ENCODE peak calls at places on chromosomes 4 and X, in eight cellular contexts. One of them, this sample, is unnamed.

GRCh38 chr4:123127218-123127617 is 204.8 kb upstream of the NUDT6 start:
- DNase-seq in brain pericyte: no peak
- DNase-seq in mucosa of descending colon: no peak
- DNase-seq in Kasumi-1: peak
- DNase-seq in T-helper 2 cell: no peak
- DNase-seq in foreskin fibroblast: peak
- DNase-seq in endothelial cell: no peak
- DNase-seq in fibroblast of mammary gland: peak
- DNase-seq in this sample: no peak

GRCh38 chrX:140431521-140431920 is 73.3 kb downstream of the SOX3 start:
- DNase-seq in brain pericyte: no peak
- DNase-seq in mucosa of descending colon: no peak
- DNase-seq in Kasumi-1: no peak
- DNase-seq in T-helper 2 cell: no peak
- DNase-seq in foreskin fibroblast: no peak
- DNase-seq in endothelial cell: no peak
- DNase-seq in fibroblast of mammary gland: no peak
- DNase-seq in this sample: no peak

GRCh38 chrX:95058815-95059214 is 1384.8 kb downstream of the FAM133A start:
- DNase-seq in brain pericyte: no peak
- DNase-seq in mucosa of descending colon: no peak
- DNase-seq in Kasumi-1: no peak
- DNase-seq in T-helper 2 cell: no peak
- DNase-seq in foreskin fibroblast: peak
- DNase-seq in endothelial cell: no peak
- DNase-seq in fibroblast of mammary gland: peak
- DNase-seq in this sample: no peak

GRCh38 chr4:11416071-11416766 is 12.5 kb downstream of the HS3ST1 start:
- DNase-seq in brain pericyte: no peak
- DNase-seq in mucosa of descending colon: no peak
- DNase-seq in Kasumi-1: no peak
- DNase-seq in T-helper 2 cell: no peak
- DNase-seq in foreskin fibroblast: no peak
- DNase-seq in endothelial cell: no peak
- DNase-seq in fibroblast of mammary gland: no peak
- DNase-seq in this sample: no peak

GRCh38 chrX:24563291-24564010 is 83.7 kb downstream of the PCYT1B start:
- DNase-seq in brain pericyte: no peak
- DNase-seq in mucosa of descending colon: no peak
- DNase-seq in Kasumi-1: no peak
- DNase-seq in T-helper 2 cell: no peak
- DNase-seq in foreskin fibroblast: no peak
- DNase-seq in endothelial cell: no peak
- DNase-seq in fibroblast of mammary gland: no peak
- DNase-seq in this sample: no peak

GRCh38 chrX:26915064-26915463 is 548.1 kb downstream of the PPP4R3C start:
- DNase-seq in brain pericyte: no peak
- DNase-seq in mucosa of descending colon: no peak
- DNase-seq in Kasumi-1: no peak
- DNase-seq in T-helper 2 cell: no peak
- DNase-seq in foreskin fibroblast: peak
- DNase-seq in endothelial cell: no peak
- DNase-seq in fibroblast of mammary gland: peak
- DNase-seq in this sample: no peak

GRCh38 chr4:85543832-85544231 is 68.9 kb downstream of the ARHGAP24 start:
- DNase-seq in brain pericyte: no peak
- DNase-seq in mucosa of descending colon: no peak
- DNase-seq in Kasumi-1: no peak
- DNase-seq in T-helper 2 cell: no peak
- DNase-seq in foreskin fibroblast: peak
- DNase-seq in endothelial cell: no peak
- DNase-seq in fibroblast of mammary gland: peak
- DNase-seq in this sample: no peak

GRCh38 chr4:21879187-21879586 is 69.4 kb downstream of the KCNIP4 start:
- DNase-seq in brain pericyte: no peak
- DNase-seq in mucosa of descending colon: no peak
- DNase-seq in Kasumi-1: no peak
- DNase-seq in T-helper 2 cell: no peak
- DNase-seq in foreskin fibroblast: peak
- DNase-seq in endothelial cell: peak
- DNase-seq in fibroblast of mammary gland: peak
- DNase-seq in this sample: no peak

GRCh38 chr4:9765091-9765490 is 16.3 kb upstream of the DRD5 start:
- DNase-seq in brain pericyte: no peak
- DNase-seq in mucosa of descending colon: peak
- DNase-seq in Kasumi-1: peak
- DNase-seq in T-helper 2 cell: no peak
- DNase-seq in foreskin fibroblast: peak
- DNase-seq in endothelial cell: peak
- DNase-seq in fibroblast of mammary gland: peak
- DNase-seq in this sample: no peak

GRCh38 chrX:9988762-9989161 is 21.6 kb downstream of the CLDN34 start:
- DNase-seq in brain pericyte: no peak
- DNase-seq in mucosa of descending colon: no peak
- DNase-seq in Kasumi-1: peak
- DNase-seq in T-helper 2 cell: no peak
- DNase-seq in foreskin fibroblast: peak
- DNase-seq in endothelial cell: no peak
- DNase-seq in fibroblast of mammary gland: peak
- DNase-seq in this sample: no peak

GRCh38 chr4:55512077-55512476 is 34.6 kb downstream of the CLOCK start:
- DNase-seq in brain pericyte: no peak
- DNase-seq in mucosa of descending colon: no peak
- DNase-seq in Kasumi-1: no peak
- DNase-seq in T-helper 2 cell: no peak
- DNase-seq in foreskin fibroblast: no peak
- DNase-seq in endothelial cell: no peak
- DNase-seq in fibroblast of mammary gland: no peak
- DNase-seq in this sample: no peak

GRCh38 chr4:2825740-2826139 is 17.9 kb upstream of the ADD1 start:
- DNase-seq in brain pericyte: no peak
- DNase-seq in mucosa of descending colon: no peak
- DNase-seq in Kasumi-1: no peak
- DNase-seq in T-helper 2 cell: no peak
- DNase-seq in foreskin fibroblast: no peak
- DNase-seq in endothelial cell: no peak
- DNase-seq in fibroblast of mammary gland: no peak
- DNase-seq in this sample: no peak

GRCh38 chr4:124955476-124955875 is 242.9 kb upstream of the ANKRD50 start:
- DNase-seq in brain pericyte: no peak
- DNase-seq in mucosa of descending colon: no peak
- DNase-seq in Kasumi-1: no peak
- DNase-seq in T-helper 2 cell: no peak
- DNase-seq in foreskin fibroblast: no peak
- DNase-seq in endothelial cell: no peak
- DNase-seq in fibroblast of mammary gland: no peak
- DNase-seq in this sample: no peak

GRCh38 chrX:25034889-25035288 is 19.1 kb upstream of the ARX start:
- DNase-seq in brain pericyte: no peak
- DNase-seq in mucosa of descending colon: no peak
- DNase-seq in Kasumi-1: no peak
- DNase-seq in T-helper 2 cell: no peak
- DNase-seq in foreskin fibroblast: peak
- DNase-seq in endothelial cell: no peak
- DNase-seq in fibroblast of mammary gland: peak
- DNase-seq in this sample: no peak

GRCh38 chrX:30620980-30621716 is 32.1 kb upstream of the GK start:
- DNase-seq in brain pericyte: no peak
- DNase-seq in mucosa of descending colon: peak
- DNase-seq in Kasumi-1: peak
- DNase-seq in T-helper 2 cell: no peak
- DNase-seq in foreskin fibroblast: peak
- DNase-seq in endothelial cell: no peak
- DNase-seq in fibroblast of mammary gland: peak
- DNase-seq in this sample: no peak

GRCh38 chr4:137203601-137204000 is 328.7 kb downstream of the PCDH18 start:
- DNase-seq in brain pericyte: peak
- DNase-seq in mucosa of descending colon: no peak
- DNase-seq in Kasumi-1: no peak
- DNase-seq in T-helper 2 cell: no peak
- DNase-seq in foreskin fibroblast: peak
- DNase-seq in endothelial cell: no peak
- DNase-seq in fibroblast of mammary gland: peak
- DNase-seq in this sample: no peak

GRCh38 chrX:116239944-116240391 is 69.4 kb downstream of the AGTR2 start:
- DNase-seq in brain pericyte: no peak
- DNase-seq in mucosa of descending colon: peak
- DNase-seq in Kasumi-1: no peak
- DNase-seq in T-helper 2 cell: no peak
- DNase-seq in foreskin fibroblast: peak
- DNase-seq in endothelial cell: no peak
- DNase-seq in fibroblast of mammary gland: peak
- DNase-seq in this sample: no peak

GRCh38 chrX:989959-990510 is 222.4 kb downstream of the CRLF2 start:
- DNase-seq in brain pericyte: peak
- DNase-seq in mucosa of descending colon: peak
- DNase-seq in Kasumi-1: no peak
- DNase-seq in T-helper 2 cell: peak
- DNase-seq in foreskin fibroblast: peak
- DNase-seq in endothelial cell: no peak
- DNase-seq in fibroblast of mammary gland: peak
- DNase-seq in this sample: peak

GRCh38 chr4:87058272-87059073 is 123.7 kb downstream of the AFF1 start:
- DNase-seq in brain pericyte: no peak
- DNase-seq in mucosa of descending colon: peak
- DNase-seq in Kasumi-1: no peak
- DNase-seq in T-helper 2 cell: no peak
- DNase-seq in foreskin fibroblast: peak
- DNase-seq in endothelial cell: peak
- DNase-seq in fibroblast of mammary gland: no peak
- DNase-seq in this sample: peak

GRCh38 chr4:98919996-98920395 is 8.9 kb downstream of the EIF4E start:
- DNase-seq in brain pericyte: no peak
- DNase-seq in mucosa of descending colon: no peak
- DNase-seq in Kasumi-1: no peak
- DNase-seq in T-helper 2 cell: no peak
- DNase-seq in foreskin fibroblast: peak
- DNase-seq in endothelial cell: no peak
- DNase-seq in fibroblast of mammary gland: peak
- DNase-seq in this sample: no peak

GRCh38 chrX:140164383-140164782 is 199.1 kb upstream of the CXorf66 start:
- DNase-seq in brain pericyte: no peak
- DNase-seq in mucosa of descending colon: no peak
- DNase-seq in Kasumi-1: no peak
- DNase-seq in T-helper 2 cell: no peak
- DNase-seq in foreskin fibroblast: no peak
- DNase-seq in endothelial cell: no peak
- DNase-seq in fibroblast of mammary gland: no peak
- DNase-seq in this sample: no peak

GRCh38 chrX:147803948-147804347 is 107.8 kb upstream of the FMR1 start:
- DNase-seq in brain pericyte: no peak
- DNase-seq in mucosa of descending colon: peak
- DNase-seq in Kasumi-1: peak
- DNase-seq in T-helper 2 cell: no peak
- DNase-seq in foreskin fibroblast: no peak
- DNase-seq in endothelial cell: peak
- DNase-seq in fibroblast of mammary gland: peak
- DNase-seq in this sample: no peak

GRCh38 chr4:153332936-153333335 is 11.6 kb upstream of the MND1 start:
- DNase-seq in brain pericyte: no peak
- DNase-seq in mucosa of descending colon: no peak
- DNase-seq in Kasumi-1: no peak
- DNase-seq in T-helper 2 cell: no peak
- DNase-seq in foreskin fibroblast: peak
- DNase-seq in endothelial cell: no peak
- DNase-seq in fibroblast of mammary gland: peak
- DNase-seq in this sample: no peak

GRCh38 chr4:140423106-140423505 is 4.3 kb downstream of the CLGN start:
- DNase-seq in brain pericyte: no peak
- DNase-seq in mucosa of descending colon: no peak
- DNase-seq in Kasumi-1: no peak
- DNase-seq in T-helper 2 cell: no peak
- DNase-seq in foreskin fibroblast: peak
- DNase-seq in endothelial cell: no peak
- DNase-seq in fibroblast of mammary gland: peak
- DNase-seq in this sample: no peak

GRCh38 chr4:182978152-182978827 is 61.1 kb upstream of the DCTD start:
- DNase-seq in brain pericyte: no peak
- DNase-seq in mucosa of descending colon: no peak
- DNase-seq in Kasumi-1: no peak
- DNase-seq in T-helper 2 cell: no peak
- DNase-seq in foreskin fibroblast: no peak
- DNase-seq in endothelial cell: no peak
- DNase-seq in fibroblast of mammary gland: no peak
- DNase-seq in this sample: no peak

GRCh38 chr4:5098176-5098575 is 46.9 kb downstream of the STK32B start:
- DNase-seq in brain pericyte: no peak
- DNase-seq in mucosa of descending colon: no peak
- DNase-seq in Kasumi-1: no peak
- DNase-seq in T-helper 2 cell: no peak
- DNase-seq in foreskin fibroblast: no peak
- DNase-seq in endothelial cell: no peak
- DNase-seq in fibroblast of mammary gland: no peak
- DNase-seq in this sample: no peak

GRCh38 chr4:111689214-111689613 is 456.0 kb upstream of the FAM241A start:
- DNase-seq in brain pericyte: no peak
- DNase-seq in mucosa of descending colon: no peak
- DNase-seq in Kasumi-1: no peak
- DNase-seq in T-helper 2 cell: no peak
- DNase-seq in foreskin fibroblast: peak
- DNase-seq in endothelial cell: no peak
- DNase-seq in fibroblast of mammary gland: peak
- DNase-seq in this sample: no peak

GRCh38 chr4:7708981-7709380 is 230.7 kb downstream of the AFAP1 start:
- DNase-seq in brain pericyte: no peak
- DNase-seq in mucosa of descending colon: no peak
- DNase-seq in Kasumi-1: no peak
- DNase-seq in T-helper 2 cell: no peak
- DNase-seq in foreskin fibroblast: no peak
- DNase-seq in endothelial cell: no peak
- DNase-seq in fibroblast of mammary gland: no peak
- DNase-seq in this sample: no peak

GRCh38 chrX:48893556-48894348 is 3.8 kb downstream of the TIMM17B start:
- DNase-seq in brain pericyte: no peak
- DNase-seq in mucosa of descending colon: no peak
- DNase-seq in Kasumi-1: no peak
- DNase-seq in T-helper 2 cell: no peak
- DNase-seq in foreskin fibroblast: no peak
- DNase-seq in endothelial cell: no peak
- DNase-seq in fibroblast of mammary gland: no peak
- DNase-seq in this sample: no peak

GRCh38 chrX:18172970-18173369 is 47.7 kb downstream of the BEND2 start:
- DNase-seq in brain pericyte: no peak
- DNase-seq in mucosa of descending colon: no peak
- DNase-seq in Kasumi-1: no peak
- DNase-seq in T-helper 2 cell: no peak
- DNase-seq in foreskin fibroblast: no peak
- DNase-seq in endothelial cell: no peak
- DNase-seq in fibroblast of mammary gland: no peak
- DNase-seq in this sample: no peak

GRCh38 chr4:113760852-113761681 is 471 bp downstream of the CAMK2D start:
- DNase-seq in brain pericyte: no peak
- DNase-seq in mucosa of descending colon: peak
- DNase-seq in Kasumi-1: peak
- DNase-seq in T-helper 2 cell: no peak
- DNase-seq in foreskin fibroblast: peak
- DNase-seq in endothelial cell: peak
- DNase-seq in fibroblast of mammary gland: peak
- DNase-seq in this sample: peak

GRCh38 chr4:147944670-147945260 is 212.9 kb downstream of the ARHGAP10 start:
- DNase-seq in brain pericyte: no peak
- DNase-seq in mucosa of descending colon: no peak
- DNase-seq in Kasumi-1: no peak
- DNase-seq in T-helper 2 cell: no peak
- DNase-seq in foreskin fibroblast: no peak
- DNase-seq in endothelial cell: no peak
- DNase-seq in fibroblast of mammary gland: no peak
- DNase-seq in this sample: no peak

GRCh38 chr4:42282081-42282901 is 115.0 kb upstream of the SHISA3 start:
- DNase-seq in brain pericyte: peak
- DNase-seq in mucosa of descending colon: peak
- DNase-seq in Kasumi-1: peak
- DNase-seq in T-helper 2 cell: no peak
- DNase-seq in foreskin fibroblast: peak
- DNase-seq in endothelial cell: peak
- DNase-seq in fibroblast of mammary gland: peak
- DNase-seq in this sample: peak

GRCh38 chr4:20037745-20038144 is 214.0 kb upstream of the SLIT2 start:
- DNase-seq in brain pericyte: no peak
- DNase-seq in mucosa of descending colon: no peak
- DNase-seq in Kasumi-1: no peak
- DNase-seq in T-helper 2 cell: no peak
- DNase-seq in foreskin fibroblast: no peak
- DNase-seq in endothelial cell: no peak
- DNase-seq in fibroblast of mammary gland: no peak
- DNase-seq in this sample: no peak